ENCODE peak calls at places on chromosome 11, in ten cellular contexts. One of them, this sample, is unnamed.

GRCh38 chr11:128814856-128815705 is 52.0 kb downstream of the KCNJ1 start:
- DNase-seq in DMS79 treated with DMSO at 0.1 percent for 48 hours: no peak
- DNase-seq in activated CD8-positive, alpha-beta memory T cell treated with anti-CD3 and anti-CD28 coated beads, Interleukin-2, amount 50 U/mL, for 48 hours: no peak
- DNase-seq in neural crest cell: peak
- DNase-seq in dorsolateral prefrontal cortex: no peak
- DNase-seq in stimulated activated CD8-positive, alpha-beta memory T cell treated with anti-CD3 and anti-CD28 coated beads, Interleukin-15, amount 100 ng/mL, for 1 hour: no peak
- DNase-seq in stimulated activated CD4-positive, alpha-beta T cell treated with anti-CD3 and anti-CD28 coated beads, Interleukin-15, amount 100 ng/mL, for 1 hour: no peak
- DNase-seq in HL-60: peak
- DNase-seq in GM13976: no peak
- DNase-seq in NK-92 treated with Interleukin-12 subunit alpha and Interleukin-12 subunit beta, amount 100 ng/mL, for 24 hours: no peak
- DNase-seq in this sample: no peak

GRCh38 chr11:71947498-71947897 is 18.7 kb downstream of the RNF121 start:
- DNase-seq in DMS79 treated with DMSO at 0.1 percent for 48 hours: no peak
- DNase-seq in stimulated activated CD4-positive, alpha-beta T cell treated with anti-CD3 and anti-CD28 coated beads, Interleukin-15, amount 100 ng/mL, for 1 hour: no peak
- DNase-seq in HL-60: no peak
- DNase-seq in activated CD8-positive, alpha-beta memory T cell treated with anti-CD3 and anti-CD28 coated beads, Interleukin-2, amount 50 U/mL, for 48 hours: no peak
- DNase-seq in dorsolateral prefrontal cortex: no peak
- DNase-seq in stimulated activated CD8-positive, alpha-beta memory T cell treated with anti-CD3 and anti-CD28 coated beads, Interleukin-15, amount 100 ng/mL, for 1 hour: no peak
- DNase-seq in neural crest cell: no peak
- DNase-seq in GM13976: no peak
- DNase-seq in NK-92 treated with Interleukin-12 subunit alpha and Interleukin-12 subunit beta, amount 100 ng/mL, for 24 hours: no peak
- DNase-seq in this sample: no peak

GRCh38 chr11:94784884-94785283 is 16.7 kb downstream of the AMOTL1 start:
- DNase-seq in HL-60: no peak
- DNase-seq in NK-92 treated with Interleukin-12 subunit alpha and Interleukin-12 subunit beta, amount 100 ng/mL, for 24 hours: no peak
- DNase-seq in DMS79 treated with DMSO at 0.1 percent for 48 hours: no peak
- DNase-seq in dorsolateral prefrontal cortex: no peak
- DNase-seq in activated CD8-positive, alpha-beta memory T cell treated with anti-CD3 and anti-CD28 coated beads, Interleukin-2, amount 50 U/mL, for 48 hours: no peak
- DNase-seq in stimulated activated CD8-positive, alpha-beta memory T cell treated with anti-CD3 and anti-CD28 coated beads, Interleukin-15, amount 100 ng/mL, for 1 hour: no peak
- DNase-seq in GM13976: no peak
- DNase-seq in neural crest cell: no peak
- DNase-seq in stimulated activated CD4-positive, alpha-beta T cell treated with anti-CD3 and anti-CD28 coated beads, Interleukin-15, amount 100 ng/mL, for 1 hour: no peak
- DNase-seq in this sample: no peak

GRCh38 chr11:46675288-46675851 is 25.0 kb downstream of the ARHGAP1 start:
- DNase-seq in GM13976: peak
- DNase-seq in dorsolateral prefrontal cortex: no peak
- DNase-seq in HL-60: no peak
- DNase-seq in stimulated activated CD4-positive, alpha-beta T cell treated with anti-CD3 and anti-CD28 coated beads, Interleukin-15, amount 100 ng/mL, for 1 hour: no peak
- DNase-seq in stimulated activated CD8-positive, alpha-beta memory T cell treated with anti-CD3 and anti-CD28 coated beads, Interleukin-15, amount 100 ng/mL, for 1 hour: no peak
- DNase-seq in NK-92 treated with Interleukin-12 subunit alpha and Interleukin-12 subunit beta, amount 100 ng/mL, for 24 hours: no peak
- DNase-seq in DMS79 treated with DMSO at 0.1 percent for 48 hours: no peak
- DNase-seq in neural crest cell: no peak
- DNase-seq in activated CD8-positive, alpha-beta memory T cell treated with anti-CD3 and anti-CD28 coated beads, Interleukin-2, amount 50 U/mL, for 48 hours: no peak
- DNase-seq in this sample: peak

GRCh38 chr11:76781046-76781801 is 1.9 kb upstream of the TSKU start:
- DNase-seq in stimulated activated CD8-positive, alpha-beta memory T cell treated with anti-CD3 and anti-CD28 coated beads, Interleukin-15, amount 100 ng/mL, for 1 hour: no peak
- DNase-seq in neural crest cell: no peak
- DNase-seq in NK-92 treated with Interleukin-12 subunit alpha and Interleukin-12 subunit beta, amount 100 ng/mL, for 24 hours: no peak
- DNase-seq in stimulated activated CD4-positive, alpha-beta T cell treated with anti-CD3 and anti-CD28 coated beads, Interleukin-15, amount 100 ng/mL, for 1 hour: no peak
- DNase-seq in GM13976: no peak
- DNase-seq in activated CD8-positive, alpha-beta memory T cell treated with anti-CD3 and anti-CD28 coated beads, Interleukin-2, amount 50 U/mL, for 48 hours: no peak
- DNase-seq in dorsolateral prefrontal cortex: no peak
- DNase-seq in DMS79 treated with DMSO at 0.1 percent for 48 hours: no peak
- DNase-seq in HL-60: no peak
- DNase-seq in this sample: no peak

GRCh38 chr11:69588270-69588669 is 52.7 kb upstream of the CCND1 start:
- DNase-seq in stimulated activated CD8-positive, alpha-beta memory T cell treated with anti-CD3 and anti-CD28 coated beads, Interleukin-15, amount 100 ng/mL, for 1 hour: no peak
- DNase-seq in NK-92 treated with Interleukin-12 subunit alpha and Interleukin-12 subunit beta, amount 100 ng/mL, for 24 hours: no peak
- DNase-seq in dorsolateral prefrontal cortex: no peak
- DNase-seq in activated CD8-positive, alpha-beta memory T cell treated with anti-CD3 and anti-CD28 coated beads, Interleukin-2, amount 50 U/mL, for 48 hours: no peak
- DNase-seq in HL-60: no peak
- DNase-seq in neural crest cell: no peak
- DNase-seq in GM13976: no peak
- DNase-seq in stimulated activated CD4-positive, alpha-beta T cell treated with anti-CD3 and anti-CD28 coated beads, Interleukin-15, amount 100 ng/mL, for 1 hour: no peak
- DNase-seq in DMS79 treated with DMSO at 0.1 percent for 48 hours: no peak
- DNase-seq in this sample: no peak

GRCh38 chr11:127528297-127528696 is 527.7 kb upstream of the KIRREL3 start:
- DNase-seq in HL-60: no peak
- DNase-seq in stimulated activated CD8-positive, alpha-beta memory T cell treated with anti-CD3 and anti-CD28 coated beads, Interleukin-15, amount 100 ng/mL, for 1 hour: no peak
- DNase-seq in dorsolateral prefrontal cortex: no peak
- DNase-seq in stimulated activated CD4-positive, alpha-beta T cell treated with anti-CD3 and anti-CD28 coated beads, Interleukin-15, amount 100 ng/mL, for 1 hour: no peak
- DNase-seq in DMS79 treated with DMSO at 0.1 percent for 48 hours: no peak
- DNase-seq in activated CD8-positive, alpha-beta memory T cell treated with anti-CD3 and anti-CD28 coated beads, Interleukin-2, amount 50 U/mL, for 48 hours: no peak
- DNase-seq in neural crest cell: no peak
- DNase-seq in GM13976: no peak
- DNase-seq in NK-92 treated with Interleukin-12 subunit alpha and Interleukin-12 subunit beta, amount 100 ng/mL, for 24 hours: no peak
- DNase-seq in this sample: no peak

GRCh38 chr11:14519692-14520085 is 497 bp downstream of the PSMA1 start:
- DNase-seq in stimulated activated CD4-positive, alpha-beta T cell treated with anti-CD3 and anti-CD28 coated beads, Interleukin-15, amount 100 ng/mL, for 1 hour: no peak
- DNase-seq in dorsolateral prefrontal cortex: no peak
- DNase-seq in NK-92 treated with Interleukin-12 subunit alpha and Interleukin-12 subunit beta, amount 100 ng/mL, for 24 hours: no peak
- DNase-seq in activated CD8-positive, alpha-beta memory T cell treated with anti-CD3 and anti-CD28 coated beads, Interleukin-2, amount 50 U/mL, for 48 hours: no peak
- DNase-seq in HL-60: peak
- DNase-seq in GM13976: no peak
- DNase-seq in stimulated activated CD8-positive, alpha-beta memory T cell treated with anti-CD3 and anti-CD28 coated beads, Interleukin-15, amount 100 ng/mL, for 1 hour: no peak
- DNase-seq in neural crest cell: no peak
- DNase-seq in DMS79 treated with DMSO at 0.1 percent for 48 hours: no peak
- DNase-seq in this sample: no peak

GRCh38 chr11:119680899-119681370 is 48.1 kb downstream of the NECTIN1 start:
- DNase-seq in stimulated activated CD4-positive, alpha-beta T cell treated with anti-CD3 and anti-CD28 coated beads, Interleukin-15, amount 100 ng/mL, for 1 hour: no peak
- DNase-seq in dorsolateral prefrontal cortex: peak
- DNase-seq in DMS79 treated with DMSO at 0.1 percent for 48 hours: no peak
- DNase-seq in stimulated activated CD8-positive, alpha-beta memory T cell treated with anti-CD3 and anti-CD28 coated beads, Interleukin-15, amount 100 ng/mL, for 1 hour: no peak
- DNase-seq in NK-92 treated with Interleukin-12 subunit alpha and Interleukin-12 subunit beta, amount 100 ng/mL, for 24 hours: no peak
- DNase-seq in activated CD8-positive, alpha-beta memory T cell treated with anti-CD3 and anti-CD28 coated beads, Interleukin-2, amount 50 U/mL, for 48 hours: no peak
- DNase-seq in HL-60: peak
- DNase-seq in neural crest cell: no peak
- DNase-seq in GM13976: no peak
- DNase-seq in this sample: no peak

GRCh38 chr11:2107941-2108630 is 31.1 kb downstream of the IGF2 start:
- DNase-seq in DMS79 treated with DMSO at 0.1 percent for 48 hours: no peak
- DNase-seq in dorsolateral prefrontal cortex: no peak
- DNase-seq in HL-60: no peak
- DNase-seq in activated CD8-positive, alpha-beta memory T cell treated with anti-CD3 and anti-CD28 coated beads, Interleukin-2, amount 50 U/mL, for 48 hours: no peak
- DNase-seq in stimulated activated CD8-positive, alpha-beta memory T cell treated with anti-CD3 and anti-CD28 coated beads, Interleukin-15, amount 100 ng/mL, for 1 hour: no peak
- DNase-seq in GM13976: no peak
- DNase-seq in NK-92 treated with Interleukin-12 subunit alpha and Interleukin-12 subunit beta, amount 100 ng/mL, for 24 hours: no peak
- DNase-seq in stimulated activated CD4-positive, alpha-beta T cell treated with anti-CD3 and anti-CD28 coated beads, Interleukin-15, amount 100 ng/mL, for 1 hour: no peak
- DNase-seq in neural crest cell: no peak
- DNase-seq in this sample: no peak

GRCh38 chr11:116808262-116809175 is 14.6 kb downstream of the APOA4 start:
- DNase-seq in activated CD8-positive, alpha-beta memory T cell treated with anti-CD3 and anti-CD28 coated beads, Interleukin-2, amount 50 U/mL, for 48 hours: no peak
- DNase-seq in stimulated activated CD4-positive, alpha-beta T cell treated with anti-CD3 and anti-CD28 coated beads, Interleukin-15, amount 100 ng/mL, for 1 hour: no peak
- DNase-seq in HL-60: no peak
- DNase-seq in DMS79 treated with DMSO at 0.1 percent for 48 hours: no peak
- DNase-seq in NK-92 treated with Interleukin-12 subunit alpha and Interleukin-12 subunit beta, amount 100 ng/mL, for 24 hours: no peak
- DNase-seq in stimulated activated CD8-positive, alpha-beta memory T cell treated with anti-CD3 and anti-CD28 coated beads, Interleukin-15, amount 100 ng/mL, for 1 hour: no peak
- DNase-seq in dorsolateral prefrontal cortex: no peak
- DNase-seq in neural crest cell: no peak
- DNase-seq in GM13976: no peak
- DNase-seq in this sample: no peak

GRCh38 chr11:47645500-47645899 is 3.1 kb upstream of the MTCH2 start:
- DNase-seq in GM13976: no peak
- DNase-seq in activated CD8-positive, alpha-beta memory T cell treated with anti-CD3 and anti-CD28 coated beads, Interleukin-2, amount 50 U/mL, for 48 hours: no peak
- DNase-seq in stimulated activated CD8-positive, alpha-beta memory T cell treated with anti-CD3 and anti-CD28 coated beads, Interleukin-15, amount 100 ng/mL, for 1 hour: no peak
- DNase-seq in stimulated activated CD4-positive, alpha-beta T cell treated with anti-CD3 and anti-CD28 coated beads, Interleukin-15, amount 100 ng/mL, for 1 hour: no peak
- DNase-seq in dorsolateral prefrontal cortex: no peak
- DNase-seq in neural crest cell: no peak
- DNase-seq in DMS79 treated with DMSO at 0.1 percent for 48 hours: no peak
- DNase-seq in HL-60: no peak
- DNase-seq in NK-92 treated with Interleukin-12 subunit alpha and Interleukin-12 subunit beta, amount 100 ng/mL, for 24 hours: no peak
- DNase-seq in this sample: no peak

GRCh38 chr11:95098826-95099225 is 9.2 kb downstream of the ENDOD1 start:
- DNase-seq in NK-92 treated with Interleukin-12 subunit alpha and Interleukin-12 subunit beta, amount 100 ng/mL, for 24 hours: no peak
- DNase-seq in stimulated activated CD8-positive, alpha-beta memory T cell treated with anti-CD3 and anti-CD28 coated beads, Interleukin-15, amount 100 ng/mL, for 1 hour: no peak
- DNase-seq in neural crest cell: no peak
- DNase-seq in HL-60: no peak
- DNase-seq in activated CD8-positive, alpha-beta memory T cell treated with anti-CD3 and anti-CD28 coated beads, Interleukin-2, amount 50 U/mL, for 48 hours: no peak
- DNase-seq in DMS79 treated with DMSO at 0.1 percent for 48 hours: no peak
- DNase-seq in stimulated activated CD4-positive, alpha-beta T cell treated with anti-CD3 and anti-CD28 coated beads, Interleukin-15, amount 100 ng/mL, for 1 hour: no peak
- DNase-seq in dorsolateral prefrontal cortex: no peak
- DNase-seq in GM13976: no peak
- DNase-seq in this sample: no peak

GRCh38 chr11:35814720-35815305 is 129.0 kb upstream of the LDLRAD3 start:
- DNase-seq in activated CD8-positive, alpha-beta memory T cell treated with anti-CD3 and anti-CD28 coated beads, Interleukin-2, amount 50 U/mL, for 48 hours: no peak
- DNase-seq in DMS79 treated with DMSO at 0.1 percent for 48 hours: no peak
- DNase-seq in NK-92 treated with Interleukin-12 subunit alpha and Interleukin-12 subunit beta, amount 100 ng/mL, for 24 hours: no peak
- DNase-seq in neural crest cell: no peak
- DNase-seq in GM13976: no peak
- DNase-seq in HL-60: no peak
- DNase-seq in stimulated activated CD4-positive, alpha-beta T cell treated with anti-CD3 and anti-CD28 coated beads, Interleukin-15, amount 100 ng/mL, for 1 hour: no peak
- DNase-seq in dorsolateral prefrontal cortex: no peak
- DNase-seq in stimulated activated CD8-positive, alpha-beta memory T cell treated with anti-CD3 and anti-CD28 coated beads, Interleukin-15, amount 100 ng/mL, for 1 hour: no peak
- DNase-seq in this sample: no peak

GRCh38 chr11:46306296-46306853 is 28.9 kb downstream of the CREB3L1 start:
- DNase-seq in neural crest cell: no peak
- DNase-seq in dorsolateral prefrontal cortex: no peak
- DNase-seq in GM13976: no peak
- DNase-seq in activated CD8-positive, alpha-beta memory T cell treated with anti-CD3 and anti-CD28 coated beads, Interleukin-2, amount 50 U/mL, for 48 hours: no peak
- DNase-seq in stimulated activated CD8-positive, alpha-beta memory T cell treated with anti-CD3 and anti-CD28 coated beads, Interleukin-15, amount 100 ng/mL, for 1 hour: no peak
- DNase-seq in HL-60: no peak
- DNase-seq in stimulated activated CD4-positive, alpha-beta T cell treated with anti-CD3 and anti-CD28 coated beads, Interleukin-15, amount 100 ng/mL, for 1 hour: no peak
- DNase-seq in NK-92 treated with Interleukin-12 subunit alpha and Interleukin-12 subunit beta, amount 100 ng/mL, for 24 hours: no peak
- DNase-seq in DMS79 treated with DMSO at 0.1 percent for 48 hours: no peak
- DNase-seq in this sample: no peak

GRCh38 chr11:106706355-106706754 is 311.9 kb downstream of the GUCY1A2 start:
- DNase-seq in DMS79 treated with DMSO at 0.1 percent for 48 hours: no peak
- DNase-seq in NK-92 treated with Interleukin-12 subunit alpha and Interleukin-12 subunit beta, amount 100 ng/mL, for 24 hours: no peak
- DNase-seq in stimulated activated CD8-positive, alpha-beta memory T cell treated with anti-CD3 and anti-CD28 coated beads, Interleukin-15, amount 100 ng/mL, for 1 hour: no peak
- DNase-seq in activated CD8-positive, alpha-beta memory T cell treated with anti-CD3 and anti-CD28 coated beads, Interleukin-2, amount 50 U/mL, for 48 hours: no peak
- DNase-seq in dorsolateral prefrontal cortex: no peak
- DNase-seq in HL-60: no peak
- DNase-seq in GM13976: no peak
- DNase-seq in neural crest cell: no peak
- DNase-seq in stimulated activated CD4-positive, alpha-beta T cell treated with anti-CD3 and anti-CD28 coated beads, Interleukin-15, amount 100 ng/mL, for 1 hour: no peak
- DNase-seq in this sample: no peak

GRCh38 chr11:36702330-36703054 is 104.5 kb upstream of the RAG2 start:
- DNase-seq in stimulated activated CD8-positive, alpha-beta memory T cell treated with anti-CD3 and anti-CD28 coated beads, Interleukin-15, amount 100 ng/mL, for 1 hour: no peak
- DNase-seq in neural crest cell: peak
- DNase-seq in dorsolateral prefrontal cortex: no peak
- DNase-seq in activated CD8-positive, alpha-beta memory T cell treated with anti-CD3 and anti-CD28 coated beads, Interleukin-2, amount 50 U/mL, for 48 hours: no peak
- DNase-seq in HL-60: peak
- DNase-seq in NK-92 treated with Interleukin-12 subunit alpha and Interleukin-12 subunit beta, amount 100 ng/mL, for 24 hours: no peak
- DNase-seq in stimulated activated CD4-positive, alpha-beta T cell treated with anti-CD3 and anti-CD28 coated beads, Interleukin-15, amount 100 ng/mL, for 1 hour: no peak
- DNase-seq in DMS79 treated with DMSO at 0.1 percent for 48 hours: peak
- DNase-seq in GM13976: peak
- DNase-seq in this sample: no peak

GRCh38 chr11:17922474-17922788 is 90.4 kb downstream of the SERGEF start:
- DNase-seq in dorsolateral prefrontal cortex: no peak
- DNase-seq in HL-60: no peak
- DNase-seq in neural crest cell: no peak
- DNase-seq in stimulated activated CD4-positive, alpha-beta T cell treated with anti-CD3 and anti-CD28 coated beads, Interleukin-15, amount 100 ng/mL, for 1 hour: no peak
- DNase-seq in activated CD8-positive, alpha-beta memory T cell treated with anti-CD3 and anti-CD28 coated beads, Interleukin-2, amount 50 U/mL, for 48 hours: no peak
- DNase-seq in DMS79 treated with DMSO at 0.1 percent for 48 hours: no peak
- DNase-seq in stimulated activated CD8-positive, alpha-beta memory T cell treated with anti-CD3 and anti-CD28 coated beads, Interleukin-15, amount 100 ng/mL, for 1 hour: no peak
- DNase-seq in NK-92 treated with Interleukin-12 subunit alpha and Interleukin-12 subunit beta, amount 100 ng/mL, for 24 hours: no peak
- DNase-seq in GM13976: no peak
- DNase-seq in this sample: no peak

GRCh38 chr11:62390237-62390636 is 28.6 kb upstream of the SCGB1A1 start:
- DNase-seq in activated CD8-positive, alpha-beta memory T cell treated with anti-CD3 and anti-CD28 coated beads, Interleukin-2, amount 50 U/mL, for 48 hours: no peak
- DNase-seq in DMS79 treated with DMSO at 0.1 percent for 48 hours: no peak
- DNase-seq in HL-60: no peak
- DNase-seq in stimulated activated CD8-positive, alpha-beta memory T cell treated with anti-CD3 and anti-CD28 coated beads, Interleukin-15, amount 100 ng/mL, for 1 hour: no peak
- DNase-seq in stimulated activated CD4-positive, alpha-beta T cell treated with anti-CD3 and anti-CD28 coated beads, Interleukin-15, amount 100 ng/mL, for 1 hour: no peak
- DNase-seq in dorsolateral prefrontal cortex: no peak
- DNase-seq in GM13976: no peak
- DNase-seq in NK-92 treated with Interleukin-12 subunit alpha and Interleukin-12 subunit beta, amount 100 ng/mL, for 24 hours: no peak
- DNase-seq in neural crest cell: no peak
- DNase-seq in this sample: no peak

GRCh38 chr11:12026331-12027211 is 18.1 kb upstream of the DKK3 start:
- DNase-seq in GM13976: no peak
- DNase-seq in stimulated activated CD4-positive, alpha-beta T cell treated with anti-CD3 and anti-CD28 coated beads, Interleukin-15, amount 100 ng/mL, for 1 hour: no peak
- DNase-seq in DMS79 treated with DMSO at 0.1 percent for 48 hours: no peak
- DNase-seq in stimulated activated CD8-positive, alpha-beta memory T cell treated with anti-CD3 and anti-CD28 coated beads, Interleukin-15, amount 100 ng/mL, for 1 hour: no peak
- DNase-seq in NK-92 treated with Interleukin-12 subunit alpha and Interleukin-12 subunit beta, amount 100 ng/mL, for 24 hours: no peak
- DNase-seq in dorsolateral prefrontal cortex: no peak
- DNase-seq in neural crest cell: no peak
- DNase-seq in HL-60: no peak
- DNase-seq in activated CD8-positive, alpha-beta memory T cell treated with anti-CD3 and anti-CD28 coated beads, Interleukin-2, amount 50 U/mL, for 48 hours: no peak
- DNase-seq in this sample: no peak

GRCh38 chr11:61542661-61543060 is 34.1 kb downstream of the LRRC10B start:
- DNase-seq in NK-92 treated with Interleukin-12 subunit alpha and Interleukin-12 subunit beta, amount 100 ng/mL, for 24 hours: no peak
- DNase-seq in GM13976: no peak
- DNase-seq in activated CD8-positive, alpha-beta memory T cell treated with anti-CD3 and anti-CD28 coated beads, Interleukin-2, amount 50 U/mL, for 48 hours: no peak
- DNase-seq in stimulated activated CD8-positive, alpha-beta memory T cell treated with anti-CD3 and anti-CD28 coated beads, Interleukin-15, amount 100 ng/mL, for 1 hour: no peak
- DNase-seq in stimulated activated CD4-positive, alpha-beta T cell treated with anti-CD3 and anti-CD28 coated beads, Interleukin-15, amount 100 ng/mL, for 1 hour: no peak
- DNase-seq in DMS79 treated with DMSO at 0.1 percent for 48 hours: peak
- DNase-seq in dorsolateral prefrontal cortex: no peak
- DNase-seq in neural crest cell: no peak
- DNase-seq in HL-60: no peak
- DNase-seq in this sample: no peak

GRCh38 chr11:1327064-1327460 is 17.6 kb upstream of the TOLLIP start:
- DNase-seq in HL-60: no peak
- DNase-seq in stimulated activated CD8-positive, alpha-beta memory T cell treated with anti-CD3 and anti-CD28 coated beads, Interleukin-15, amount 100 ng/mL, for 1 hour: no peak
- DNase-seq in GM13976: no peak
- DNase-seq in NK-92 treated with Interleukin-12 subunit alpha and Interleukin-12 subunit beta, amount 100 ng/mL, for 24 hours: no peak
- DNase-seq in DMS79 treated with DMSO at 0.1 percent for 48 hours: no peak
- DNase-seq in activated CD8-positive, alpha-beta memory T cell treated with anti-CD3 and anti-CD28 coated beads, Interleukin-2, amount 50 U/mL, for 48 hours: peak
- DNase-seq in dorsolateral prefrontal cortex: no peak
- DNase-seq in neural crest cell: no peak
- DNase-seq in stimulated activated CD4-positive, alpha-beta T cell treated with anti-CD3 and anti-CD28 coated beads, Interleukin-15, amount 100 ng/mL, for 1 hour: no peak
- DNase-seq in this sample: no peak

GRCh38 chr11:15663778-15664218 is 549.1 kb downstream of the INSC start:
- DNase-seq in NK-92 treated with Interleukin-12 subunit alpha and Interleukin-12 subunit beta, amount 100 ng/mL, for 24 hours: no peak
- DNase-seq in dorsolateral prefrontal cortex: no peak
- DNase-seq in activated CD8-positive, alpha-beta memory T cell treated with anti-CD3 and anti-CD28 coated beads, Interleukin-2, amount 50 U/mL, for 48 hours: no peak
- DNase-seq in GM13976: no peak
- DNase-seq in stimulated activated CD4-positive, alpha-beta T cell treated with anti-CD3 and anti-CD28 coated beads, Interleukin-15, amount 100 ng/mL, for 1 hour: no peak
- DNase-seq in neural crest cell: peak
- DNase-seq in stimulated activated CD8-positive, alpha-beta memory T cell treated with anti-CD3 and anti-CD28 coated beads, Interleukin-15, amount 100 ng/mL, for 1 hour: no peak
- DNase-seq in DMS79 treated with DMSO at 0.1 percent for 48 hours: no peak
- DNase-seq in HL-60: no peak
- DNase-seq in this sample: no peak